ENCODE peak calls at places on chromosomes 12 and 14, in nine cellular contexts. One of them, this sample, is unnamed.

GRCh38 chr14:102225936-102226335 is 79.0 kb downstream of the MOK start:
- DNase-seq in activated CD4-positive, alpha-beta T cell treated with anti-CD3 and anti-CD28 coated beads, Interleukin-2, amount 10 ng/mL, durations not matched to agents 7 days and 5 days: no peak
- DNase-seq in iris pigment epithelial cell: no peak
- DNase-seq in SJSA1: no peak
- DNase-seq in T-helper 17 cell: no peak
- DNase-seq in epithelial cell of esophagus: no peak
- DNase-seq in foreskin melanocyte: no peak
- DNase-seq in OCI-LY7: no peak
- DNase-seq in stimulated activated CD8-positive, alpha-beta memory T cell treated with anti-CD3 and anti-CD28 coated beads, Interleukin-7, amount 100 ng/mL, for 4 hours: no peak
- DNase-seq in this sample: no peak

GRCh38 chr12:3132636-3133409 is 55.6 kb downstream of the TSPAN9 start:
- DNase-seq in iris pigment epithelial cell: peak
- DNase-seq in T-helper 17 cell: no peak
- DNase-seq in stimulated activated CD8-positive, alpha-beta memory T cell treated with anti-CD3 and anti-CD28 coated beads, Interleukin-7, amount 100 ng/mL, for 4 hours: no peak
- DNase-seq in OCI-LY7: no peak
- DNase-seq in activated CD4-positive, alpha-beta T cell treated with anti-CD3 and anti-CD28 coated beads, Interleukin-2, amount 10 ng/mL, durations not matched to agents 7 days and 5 days: no peak
- DNase-seq in SJSA1: peak
- DNase-seq in foreskin melanocyte: no peak
- DNase-seq in epithelial cell of esophagus: no peak
- DNase-seq in this sample: no peak

GRCh38 chr14:73973497-73973896 is 23.4 kb downstream of the COQ6 start:
- DNase-seq in T-helper 17 cell: no peak
- DNase-seq in stimulated activated CD8-positive, alpha-beta memory T cell treated with anti-CD3 and anti-CD28 coated beads, Interleukin-7, amount 100 ng/mL, for 4 hours: no peak
- DNase-seq in OCI-LY7: no peak
- DNase-seq in epithelial cell of esophagus: no peak
- DNase-seq in iris pigment epithelial cell: no peak
- DNase-seq in SJSA1: no peak
- DNase-seq in activated CD4-positive, alpha-beta T cell treated with anti-CD3 and anti-CD28 coated beads, Interleukin-2, amount 10 ng/mL, durations not matched to agents 7 days and 5 days: no peak
- DNase-seq in foreskin melanocyte: no peak
- DNase-seq in this sample: no peak

GRCh38 chr14:68000516-68000915 is 180.9 kb downstream of the RAD51B start:
- DNase-seq in iris pigment epithelial cell: no peak
- DNase-seq in SJSA1: no peak
- DNase-seq in foreskin melanocyte: no peak
- DNase-seq in T-helper 17 cell: no peak
- DNase-seq in stimulated activated CD8-positive, alpha-beta memory T cell treated with anti-CD3 and anti-CD28 coated beads, Interleukin-7, amount 100 ng/mL, for 4 hours: no peak
- DNase-seq in activated CD4-positive, alpha-beta T cell treated with anti-CD3 and anti-CD28 coated beads, Interleukin-2, amount 10 ng/mL, durations not matched to agents 7 days and 5 days: no peak
- DNase-seq in epithelial cell of esophagus: no peak
- DNase-seq in OCI-LY7: no peak
- DNase-seq in this sample: no peak

GRCh38 chr12:101777476-101777875 is 38.2 kb upstream of the SYCP3 start:
- DNase-seq in foreskin melanocyte: peak
- DNase-seq in activated CD4-positive, alpha-beta T cell treated with anti-CD3 and anti-CD28 coated beads, Interleukin-2, amount 10 ng/mL, durations not matched to agents 7 days and 5 days: no peak
- DNase-seq in stimulated activated CD8-positive, alpha-beta memory T cell treated with anti-CD3 and anti-CD28 coated beads, Interleukin-7, amount 100 ng/mL, for 4 hours: no peak
- DNase-seq in epithelial cell of esophagus: no peak
- DNase-seq in OCI-LY7: no peak
- DNase-seq in SJSA1: no peak
- DNase-seq in T-helper 17 cell: no peak
- DNase-seq in iris pigment epithelial cell: no peak
- DNase-seq in this sample: no peak

GRCh38 chr12:100141666-100141997 is 1.0 kb downstream of the BLTP3B start:
- DNase-seq in stimulated activated CD8-positive, alpha-beta memory T cell treated with anti-CD3 and anti-CD28 coated beads, Interleukin-7, amount 100 ng/mL, for 4 hours: no peak
- DNase-seq in T-helper 17 cell: no peak
- DNase-seq in activated CD4-positive, alpha-beta T cell treated with anti-CD3 and anti-CD28 coated beads, Interleukin-2, amount 10 ng/mL, durations not matched to agents 7 days and 5 days: peak
- DNase-seq in iris pigment epithelial cell: peak
- DNase-seq in epithelial cell of esophagus: peak
- DNase-seq in OCI-LY7: peak
- DNase-seq in SJSA1: peak
- DNase-seq in foreskin melanocyte: peak
- DNase-seq in this sample: peak

GRCh38 chr14:29999013-29999539 is 71.4 kb upstream of the PRKD1 start:
- DNase-seq in iris pigment epithelial cell: no peak
- DNase-seq in OCI-LY7: no peak
- DNase-seq in activated CD4-positive, alpha-beta T cell treated with anti-CD3 and anti-CD28 coated beads, Interleukin-2, amount 10 ng/mL, durations not matched to agents 7 days and 5 days: no peak
- DNase-seq in foreskin melanocyte: no peak
- DNase-seq in epithelial cell of esophagus: no peak
- DNase-seq in T-helper 17 cell: no peak
- DNase-seq in stimulated activated CD8-positive, alpha-beta memory T cell treated with anti-CD3 and anti-CD28 coated beads, Interleukin-7, amount 100 ng/mL, for 4 hours: no peak
- DNase-seq in SJSA1: no peak
- DNase-seq in this sample: no peak

GRCh38 chr12:107558141-107558815 is 127.3 kb upstream of the PWP1 start:
- DNase-seq in activated CD4-positive, alpha-beta T cell treated with anti-CD3 and anti-CD28 coated beads, Interleukin-2, amount 10 ng/mL, durations not matched to agents 7 days and 5 days: no peak
- DNase-seq in epithelial cell of esophagus: no peak
- DNase-seq in OCI-LY7: no peak
- DNase-seq in foreskin melanocyte: no peak
- DNase-seq in stimulated activated CD8-positive, alpha-beta memory T cell treated with anti-CD3 and anti-CD28 coated beads, Interleukin-7, amount 100 ng/mL, for 4 hours: no peak
- DNase-seq in T-helper 17 cell: no peak
- DNase-seq in iris pigment epithelial cell: no peak
- DNase-seq in SJSA1: no peak
- DNase-seq in this sample: no peak

GRCh38 chr12:116045158-116045557 is 232.3 kb downstream of the MED13L start:
- DNase-seq in OCI-LY7: no peak
- DNase-seq in stimulated activated CD8-positive, alpha-beta memory T cell treated with anti-CD3 and anti-CD28 coated beads, Interleukin-7, amount 100 ng/mL, for 4 hours: no peak
- DNase-seq in SJSA1: no peak
- DNase-seq in activated CD4-positive, alpha-beta T cell treated with anti-CD3 and anti-CD28 coated beads, Interleukin-2, amount 10 ng/mL, durations not matched to agents 7 days and 5 days: no peak
- DNase-seq in T-helper 17 cell: no peak
- DNase-seq in iris pigment epithelial cell: no peak
- DNase-seq in epithelial cell of esophagus: no peak
- DNase-seq in foreskin melanocyte: no peak
- DNase-seq in this sample: no peak

GRCh38 chr14:103817595-103817994 is 29.8 kb downstream of the PPP1R13B start:
- DNase-seq in iris pigment epithelial cell: no peak
- DNase-seq in OCI-LY7: no peak
- DNase-seq in stimulated activated CD8-positive, alpha-beta memory T cell treated with anti-CD3 and anti-CD28 coated beads, Interleukin-7, amount 100 ng/mL, for 4 hours: no peak
- DNase-seq in foreskin melanocyte: no peak
- DNase-seq in epithelial cell of esophagus: no peak
- DNase-seq in activated CD4-positive, alpha-beta T cell treated with anti-CD3 and anti-CD28 coated beads, Interleukin-2, amount 10 ng/mL, durations not matched to agents 7 days and 5 days: no peak
- DNase-seq in SJSA1: no peak
- DNase-seq in T-helper 17 cell: no peak
- DNase-seq in this sample: no peak

GRCh38 chr14:72423957-72424356 is 469.9 kb downstream of the DPF3 start:
- DNase-seq in SJSA1: no peak
- DNase-seq in iris pigment epithelial cell: no peak
- DNase-seq in OCI-LY7: no peak
- DNase-seq in T-helper 17 cell: no peak
- DNase-seq in activated CD4-positive, alpha-beta T cell treated with anti-CD3 and anti-CD28 coated beads, Interleukin-2, amount 10 ng/mL, durations not matched to agents 7 days and 5 days: no peak
- DNase-seq in epithelial cell of esophagus: no peak
- DNase-seq in foreskin melanocyte: no peak
- DNase-seq in stimulated activated CD8-positive, alpha-beta memory T cell treated with anti-CD3 and anti-CD28 coated beads, Interleukin-7, amount 100 ng/mL, for 4 hours: no peak
- DNase-seq in this sample: no peak

GRCh38 chr14:54778618-54779017 is 124.0 kb downstream of the GCH1 start:
- DNase-seq in activated CD4-positive, alpha-beta T cell treated with anti-CD3 and anti-CD28 coated beads, Interleukin-2, amount 10 ng/mL, durations not matched to agents 7 days and 5 days: no peak
- DNase-seq in epithelial cell of esophagus: no peak
- DNase-seq in T-helper 17 cell: no peak
- DNase-seq in SJSA1: no peak
- DNase-seq in iris pigment epithelial cell: no peak
- DNase-seq in stimulated activated CD8-positive, alpha-beta memory T cell treated with anti-CD3 and anti-CD28 coated beads, Interleukin-7, amount 100 ng/mL, for 4 hours: no peak
- DNase-seq in foreskin melanocyte: no peak
- DNase-seq in OCI-LY7: no peak
- DNase-seq in this sample: no peak

GRCh38 chr14:68807148-68807600 is 14.3 kb upstream of the ZFP36L1 start:
- DNase-seq in iris pigment epithelial cell: peak
- DNase-seq in foreskin melanocyte: peak
- DNase-seq in stimulated activated CD8-positive, alpha-beta memory T cell treated with anti-CD3 and anti-CD28 coated beads, Interleukin-7, amount 100 ng/mL, for 4 hours: no peak
- DNase-seq in epithelial cell of esophagus: peak
- DNase-seq in activated CD4-positive, alpha-beta T cell treated with anti-CD3 and anti-CD28 coated beads, Interleukin-2, amount 10 ng/mL, durations not matched to agents 7 days and 5 days: no peak
- DNase-seq in SJSA1: peak
- DNase-seq in T-helper 17 cell: no peak
- DNase-seq in OCI-LY7: peak
- DNase-seq in this sample: no peak

GRCh38 chr12:28874758-28875157 is 274.3 kb upstream of the FAR2 start:
- DNase-seq in epithelial cell of esophagus: peak
- DNase-seq in activated CD4-positive, alpha-beta T cell treated with anti-CD3 and anti-CD28 coated beads, Interleukin-2, amount 10 ng/mL, durations not matched to agents 7 days and 5 days: no peak
- DNase-seq in T-helper 17 cell: no peak
- DNase-seq in iris pigment epithelial cell: no peak
- DNase-seq in foreskin melanocyte: no peak
- DNase-seq in stimulated activated CD8-positive, alpha-beta memory T cell treated with anti-CD3 and anti-CD28 coated beads, Interleukin-7, amount 100 ng/mL, for 4 hours: no peak
- DNase-seq in SJSA1: no peak
- DNase-seq in OCI-LY7: no peak
- DNase-seq in this sample: no peak

GRCh38 chr12:68119250-68119649 is 40.3 kb downstream of the IFNG start:
- DNase-seq in stimulated activated CD8-positive, alpha-beta memory T cell treated with anti-CD3 and anti-CD28 coated beads, Interleukin-7, amount 100 ng/mL, for 4 hours: no peak
- DNase-seq in SJSA1: no peak
- DNase-seq in OCI-LY7: no peak
- DNase-seq in T-helper 17 cell: no peak
- DNase-seq in activated CD4-positive, alpha-beta T cell treated with anti-CD3 and anti-CD28 coated beads, Interleukin-2, amount 10 ng/mL, durations not matched to agents 7 days and 5 days: no peak
- DNase-seq in epithelial cell of esophagus: no peak
- DNase-seq in iris pigment epithelial cell: no peak
- DNase-seq in foreskin melanocyte: no peak
- DNase-seq in this sample: no peak

GRCh38 chr12:27436029-27436428 is 10.5 kb upstream of the SMCO2 start:
- DNase-seq in OCI-LY7: no peak
- DNase-seq in foreskin melanocyte: no peak
- DNase-seq in activated CD4-positive, alpha-beta T cell treated with anti-CD3 and anti-CD28 coated beads, Interleukin-2, amount 10 ng/mL, durations not matched to agents 7 days and 5 days: no peak
- DNase-seq in epithelial cell of esophagus: no peak
- DNase-seq in SJSA1: no peak
- DNase-seq in T-helper 17 cell: no peak
- DNase-seq in stimulated activated CD8-positive, alpha-beta memory T cell treated with anti-CD3 and anti-CD28 coated beads, Interleukin-7, amount 100 ng/mL, for 4 hours: no peak
- DNase-seq in iris pigment epithelial cell: no peak
- DNase-seq in this sample: no peak

GRCh38 chr14:106622200-106622745 is 1095.9 kb downstream of the TMEM121 start:
- DNase-seq in stimulated activated CD8-positive, alpha-beta memory T cell treated with anti-CD3 and anti-CD28 coated beads, Interleukin-7, amount 100 ng/mL, for 4 hours: peak
- DNase-seq in OCI-LY7: no peak
- DNase-seq in epithelial cell of esophagus: no peak
- DNase-seq in T-helper 17 cell: no peak
- DNase-seq in foreskin melanocyte: no peak
- DNase-seq in activated CD4-positive, alpha-beta T cell treated with anti-CD3 and anti-CD28 coated beads, Interleukin-2, amount 10 ng/mL, durations not matched to agents 7 days and 5 days: peak
- DNase-seq in iris pigment epithelial cell: no peak
- DNase-seq in SJSA1: no peak
- DNase-seq in this sample: no peak

GRCh38 chr12:131959137-131959536 is 9.4 kb downstream of the EP400 start:
- DNase-seq in foreskin melanocyte: no peak
- DNase-seq in iris pigment epithelial cell: peak
- DNase-seq in epithelial cell of esophagus: no peak
- DNase-seq in SJSA1: no peak
- DNase-seq in stimulated activated CD8-positive, alpha-beta memory T cell treated with anti-CD3 and anti-CD28 coated beads, Interleukin-7, amount 100 ng/mL, for 4 hours: no peak
- DNase-seq in OCI-LY7: no peak
- DNase-seq in T-helper 17 cell: no peak
- DNase-seq in activated CD4-positive, alpha-beta T cell treated with anti-CD3 and anti-CD28 coated beads, Interleukin-2, amount 10 ng/mL, durations not matched to agents 7 days and 5 days: no peak
- DNase-seq in this sample: no peak

GRCh38 chr12:14532152-14532551 is 35.5 kb downstream of the PLBD1 start:
- DNase-seq in iris pigment epithelial cell: no peak
- DNase-seq in OCI-LY7: no peak
- DNase-seq in T-helper 17 cell: no peak
- DNase-seq in activated CD4-positive, alpha-beta T cell treated with anti-CD3 and anti-CD28 coated beads, Interleukin-2, amount 10 ng/mL, durations not matched to agents 7 days and 5 days: no peak
- DNase-seq in epithelial cell of esophagus: no peak
- DNase-seq in stimulated activated CD8-positive, alpha-beta memory T cell treated with anti-CD3 and anti-CD28 coated beads, Interleukin-7, amount 100 ng/mL, for 4 hours: no peak
- DNase-seq in SJSA1: no peak
- DNase-seq in foreskin melanocyte: no peak
- DNase-seq in this sample: no peak

GRCh38 chr14:93946104-93946503 is 19.0 kb downstream of the FAM181A start:
- DNase-seq in foreskin melanocyte: peak
- DNase-seq in activated CD4-positive, alpha-beta T cell treated with anti-CD3 and anti-CD28 coated beads, Interleukin-2, amount 10 ng/mL, durations not matched to agents 7 days and 5 days: no peak
- DNase-seq in OCI-LY7: no peak
- DNase-seq in iris pigment epithelial cell: peak
- DNase-seq in T-helper 17 cell: no peak
- DNase-seq in stimulated activated CD8-positive, alpha-beta memory T cell treated with anti-CD3 and anti-CD28 coated beads, Interleukin-7, amount 100 ng/mL, for 4 hours: no peak
- DNase-seq in epithelial cell of esophagus: no peak
- DNase-seq in SJSA1: peak
- DNase-seq in this sample: no peak

GRCh38 chr14:73771848-73772705 is 57.9 kb upstream of the PNMA1 start:
- DNase-seq in T-helper 17 cell: no peak
- DNase-seq in OCI-LY7: peak
- DNase-seq in iris pigment epithelial cell: peak
- DNase-seq in epithelial cell of esophagus: peak
- DNase-seq in stimulated activated CD8-positive, alpha-beta memory T cell treated with anti-CD3 and anti-CD28 coated beads, Interleukin-7, amount 100 ng/mL, for 4 hours: peak
- DNase-seq in SJSA1: no peak
- DNase-seq in foreskin melanocyte: no peak
- DNase-seq in activated CD4-positive, alpha-beta T cell treated with anti-CD3 and anti-CD28 coated beads, Interleukin-2, amount 10 ng/mL, durations not matched to agents 7 days and 5 days: peak
- DNase-seq in this sample: no peak

GRCh38 chr12:50951112-50951511 is 1.2 kb upstream of the HIGD1C start:
- DNase-seq in foreskin melanocyte: no peak
- DNase-seq in epithelial cell of esophagus: no peak
- DNase-seq in stimulated activated CD8-positive, alpha-beta memory T cell treated with anti-CD3 and anti-CD28 coated beads, Interleukin-7, amount 100 ng/mL, for 4 hours: no peak
- DNase-seq in iris pigment epithelial cell: no peak
- DNase-seq in activated CD4-positive, alpha-beta T cell treated with anti-CD3 and anti-CD28 coated beads, Interleukin-2, amount 10 ng/mL, durations not matched to agents 7 days and 5 days: no peak
- DNase-seq in T-helper 17 cell: no peak
- DNase-seq in SJSA1: no peak
- DNase-seq in OCI-LY7: no peak
- DNase-seq in this sample: no peak

GRCh38 chr14:38047518-38047917 is 160.2 kb upstream of the SSTR1 start:
- DNase-seq in T-helper 17 cell: no peak
- DNase-seq in iris pigment epithelial cell: peak
- DNase-seq in OCI-LY7: no peak
- DNase-seq in epithelial cell of esophagus: no peak
- DNase-seq in stimulated activated CD8-positive, alpha-beta memory T cell treated with anti-CD3 and anti-CD28 coated beads, Interleukin-7, amount 100 ng/mL, for 4 hours: no peak
- DNase-seq in activated CD4-positive, alpha-beta T cell treated with anti-CD3 and anti-CD28 coated beads, Interleukin-2, amount 10 ng/mL, durations not matched to agents 7 days and 5 days: no peak
- DNase-seq in SJSA1: no peak
- DNase-seq in foreskin melanocyte: no peak
- DNase-seq in this sample: no peak

GRCh38 chr14:67815573-67816235 is 686 bp downstream of the ZFYVE26 start:
- DNase-seq in iris pigment epithelial cell: peak
- DNase-seq in foreskin melanocyte: peak
- DNase-seq in epithelial cell of esophagus: peak
- DNase-seq in OCI-LY7: no peak
- DNase-seq in stimulated activated CD8-positive, alpha-beta memory T cell treated with anti-CD3 and anti-CD28 coated beads, Interleukin-7, amount 100 ng/mL, for 4 hours: no peak
- DNase-seq in SJSA1: peak
- DNase-seq in T-helper 17 cell: no peak
- DNase-seq in activated CD4-positive, alpha-beta T cell treated with anti-CD3 and anti-CD28 coated beads, Interleukin-2, amount 10 ng/mL, durations not matched to agents 7 days and 5 days: no peak
- DNase-seq in this sample: no peak

GRCh38 chr12:45246202-45246601 is 30.3 kb downstream of the ANO6 start:
- DNase-seq in T-helper 17 cell: no peak
- DNase-seq in foreskin melanocyte: no peak
- DNase-seq in OCI-LY7: no peak
- DNase-seq in activated CD4-positive, alpha-beta T cell treated with anti-CD3 and anti-CD28 coated beads, Interleukin-2, amount 10 ng/mL, durations not matched to agents 7 days and 5 days: no peak
- DNase-seq in SJSA1: peak
- DNase-seq in epithelial cell of esophagus: no peak
- DNase-seq in stimulated activated CD8-positive, alpha-beta memory T cell treated with anti-CD3 and anti-CD28 coated beads, Interleukin-7, amount 100 ng/mL, for 4 hours: no peak
- DNase-seq in iris pigment epithelial cell: peak
- DNase-seq in this sample: no peak

GRCh38 chr12:106084759-106085158 is 54.0 kb downstream of the NUAK1 start:
- DNase-seq in foreskin melanocyte: no peak
- DNase-seq in SJSA1: peak
- DNase-seq in epithelial cell of esophagus: no peak
- DNase-seq in stimulated activated CD8-positive, alpha-beta memory T cell treated with anti-CD3 and anti-CD28 coated beads, Interleukin-7, amount 100 ng/mL, for 4 hours: no peak
- DNase-seq in OCI-LY7: no peak
- DNase-seq in iris pigment epithelial cell: no peak
- DNase-seq in T-helper 17 cell: no peak
- DNase-seq in activated CD4-positive, alpha-beta T cell treated with anti-CD3 and anti-CD28 coated beads, Interleukin-2, amount 10 ng/mL, durations not matched to agents 7 days and 5 days: no peak
- DNase-seq in this sample: no peak

GRCh38 chr12:48165089-48166031 is 8.0 kb upstream of the ASB8 start:
- DNase-seq in epithelial cell of esophagus: peak
- DNase-seq in iris pigment epithelial cell: peak
- DNase-seq in OCI-LY7: peak
- DNase-seq in stimulated activated CD8-positive, alpha-beta memory T cell treated with anti-CD3 and anti-CD28 coated beads, Interleukin-7, amount 100 ng/mL, for 4 hours: no peak
- DNase-seq in T-helper 17 cell: peak
- DNase-seq in activated CD4-positive, alpha-beta T cell treated with anti-CD3 and anti-CD28 coated beads, Interleukin-2, amount 10 ng/mL, durations not matched to agents 7 days and 5 days: peak
- DNase-seq in SJSA1: peak
- DNase-seq in foreskin melanocyte: peak
- DNase-seq in this sample: peak

GRCh38 chr14:59189281-59189821 is 884 bp downstream of the DAAM1 start:
- DNase-seq in activated CD4-positive, alpha-beta T cell treated with anti-CD3 and anti-CD28 coated beads, Interleukin-2, amount 10 ng/mL, durations not matched to agents 7 days and 5 days: peak
- DNase-seq in T-helper 17 cell: peak
- DNase-seq in epithelial cell of esophagus: peak
- DNase-seq in SJSA1: no peak
- DNase-seq in OCI-LY7: peak
- DNase-seq in stimulated activated CD8-positive, alpha-beta memory T cell treated with anti-CD3 and anti-CD28 coated beads, Interleukin-7, amount 100 ng/mL, for 4 hours: peak
- DNase-seq in foreskin melanocyte: peak
- DNase-seq in iris pigment epithelial cell: peak
- DNase-seq in this sample: peak

GRCh38 chr12:91813701-91814100 is 331.9 kb downstream of the BTG1 start:
- DNase-seq in foreskin melanocyte: no peak
- DNase-seq in OCI-LY7: no peak
- DNase-seq in T-helper 17 cell: no peak
- DNase-seq in epithelial cell of esophagus: peak
- DNase-seq in iris pigment epithelial cell: peak
- DNase-seq in activated CD4-positive, alpha-beta T cell treated with anti-CD3 and anti-CD28 coated beads, Interleukin-2, amount 10 ng/mL, durations not matched to agents 7 days and 5 days: no peak
- DNase-seq in stimulated activated CD8-positive, alpha-beta memory T cell treated with anti-CD3 and anti-CD28 coated beads, Interleukin-7, amount 100 ng/mL, for 4 hours: peak
- DNase-seq in SJSA1: no peak
- DNase-seq in this sample: no peak

GRCh38 chr14:101442451-101442850 is 118.8 kb upstream of the DIO3 start:
- DNase-seq in OCI-LY7: peak
- DNase-seq in SJSA1: peak
- DNase-seq in epithelial cell of esophagus: no peak
- DNase-seq in foreskin melanocyte: no peak
- DNase-seq in T-helper 17 cell: peak
- DNase-seq in iris pigment epithelial cell: no peak
- DNase-seq in activated CD4-positive, alpha-beta T cell treated with anti-CD3 and anti-CD28 coated beads, Interleukin-2, amount 10 ng/mL, durations not matched to agents 7 days and 5 days: peak
- DNase-seq in stimulated activated CD8-positive, alpha-beta memory T cell treated with anti-CD3 and anti-CD28 coated beads, Interleukin-7, amount 100 ng/mL, for 4 hours: peak
- DNase-seq in this sample: peak

GRCh38 chr12:47222960-47223847 is 143.4 kb upstream of the AMIGO2 start:
- DNase-seq in stimulated activated CD8-positive, alpha-beta memory T cell treated with anti-CD3 and anti-CD28 coated beads, Interleukin-7, amount 100 ng/mL, for 4 hours: no peak
- DNase-seq in activated CD4-positive, alpha-beta T cell treated with anti-CD3 and anti-CD28 coated beads, Interleukin-2, amount 10 ng/mL, durations not matched to agents 7 days and 5 days: no peak
- DNase-seq in OCI-LY7: no peak
- DNase-seq in SJSA1: no peak
- DNase-seq in iris pigment epithelial cell: no peak
- DNase-seq in foreskin melanocyte: no peak
- DNase-seq in T-helper 17 cell: no peak
- DNase-seq in epithelial cell of esophagus: no peak
- DNase-seq in this sample: no peak

This sample was measured in stimulated activated CD4-positive, alpha-beta T cell treated with anti-CD3 and anti-CD28 coated beads, Interleukin-2, amount 100 ng/mL, for 48 hours.